ENCODE peak calls at places on chromosomes 5 and 9, in five cellular contexts. S is HepG2; Y is adipocyte; B is CD4-positive, CD25-positive, alpha-beta regulatory T cell; H is NT2/D1. R is an unnamed sample.

GRCh38 chr5:135269224-135269623 is 129.8 kb downstream of the MACROH2A1 start:
- DNase-seq in S (no peak), H (no peak), Y (peak; percentile 63), B (no peak), R (no peak)

GRCh38 chr5:177416334-177416733 is 7.0 kb upstream of the F12 start:
- DNase-seq in B (no peak), S (no peak), H (no peak), Y (no peak), R (no peak)

GRCh38 chr9:94870793-94871558 is 144.5 kb downstream of the AOPEP start:
- DNase-seq in H (no peak), Y (no peak), S (no peak), B (peak; percentile 74), R (peak; percentile 11)

GRCh38 chr5:173001229-173001841 is 17.8 kb downstream of the ATP6V0E1 start:
- DNase-seq in H (no peak), B (peak; percentile 6), Y (no peak), S (no peak), R (no peak)

GRCh38 chr5:142758062-142758802 is 11.9 kb upstream of the ARHGAP26 start:
- DNase-seq in H (no peak), B (no peak), Y (no peak), S (no peak), R (no peak)

GRCh38 chr5:130549884-130550552 is 615.0 kb downstream of the HINT1 start:
- DNase-seq in H (no peak), Y (peak; percentile 69), B (no peak), S (peak; percentile 3), R (no peak)

GRCh38 chr5:51383494-51384081 is 340 bp downstream of the ISL1 start:
- DNase-seq in B (no peak), S (no peak), H (no peak), Y (no peak), R (no peak)

GRCh38 chr5:106140101-106140500 is 1530.6 kb downstream of the EFNA5 start:
- DNase-seq in Y (peak; percentile 49), S (no peak), B (no peak), H (no peak), R (no peak)

GRCh38 chr9:90061187-90061586 is 456.4 kb downstream of the GADD45G start:
- DNase-seq in Y (no peak), H (no peak), B (no peak), S (no peak), R (no peak)

GRCh38 chr9:114580609-114581193 is 6.9 kb upstream of the ATP6V1G1 start:
- DNase-seq in B (no peak), Y (no peak), H (no peak), S (no peak), R (no peak)

GRCh38 chr5:78670870-78671269 is 22.3 kb upstream of the LHFPL2 start:
- DNase-seq in B (no peak), H (no peak), S (no peak), Y (no peak), R (no peak)

GRCh38 chr9:83630938-83631457 is 8.1 kb downstream of the IDNK start:
- DNase-seq in Y (no peak), S (no peak), H (peak; percentile 90), B (no peak), R (no peak)

GRCh38 chr5:96857924-96858323 is 18.4 kb upstream of the ERAP2 start:
- DNase-seq in S (no peak), Y (no peak), B (no peak), H (no peak), R (no peak)

GRCh38 chr9:5760338-5760737 is 72.6 kb downstream of the ERMP1 start:
- DNase-seq in S (no peak), Y (no peak), H (no peak), B (no peak), R (no peak)

GRCh38 chr5:150656191-150657132 is 4.6 kb upstream of the MYOZ3 start:
- DNase-seq in Y (peak; percentile 78), H (no peak), B (peak; percentile 69), S (peak; percentile 35), R (peak; percentile 87)

GRCh38 chr9:128887049-128887448 is 5.1 kb downstream of the LRRC8A start:
- DNase-seq in Y (no peak), B (no peak), H (no peak), S (no peak), R (no peak)

GRCh38 chr5:176543428-176544182 is 5.5 kb upstream of the CDHR2 start:
- DNase-seq in S (no peak), H (no peak), Y (peak; percentile 75), B (peak; percentile 92), R (peak; percentile 72)

GRCh38 chr9:35996358-35996970 is 38.5 kb upstream of the OR2S2 start:
- DNase-seq in S (no peak), Y (peak; percentile 67), B (no peak), H (peak; percentile 47), R (no peak)

GRCh38 chr9:126217121-126217520 is 109.5 kb upstream of the MVB12B start:
- DNase-seq in H (no peak), S (no peak), Y (no peak), B (no peak), R (no peak)

GRCh38 chr5:73381587-73382411 is 66.8 kb downstream of the FOXD1 start:
- DNase-seq in Y (no peak), B (no peak), S (no peak), H (no peak), R (no peak)

GRCh38 chr9:4287886-4288588 is 11.8 kb downstream of the GLIS3 start:
- DNase-seq in Y (no peak), S (no peak), H (no peak), B (no peak), R (no peak)

GRCh38 chr5:15008476-15008875 is 136.9 kb upstream of the ANKH start:
- DNase-seq in Y (peak; percentile 98), S (peak; percentile 95), H (no peak), B (no peak), R (no peak)

GRCh38 chr9:135229701-135230385 is 142.4 kb downstream of the OLFM1 start:
- DNase-seq in H (no peak), Y (no peak), B (no peak), S (no peak), R (no peak)

GRCh38 chr5:131589510-131590348 is 45.3 kb downstream of the RAPGEF6 start:
- DNase-seq in Y (peak; percentile 78), S (peak; percentile 60), H (peak; percentile 18), B (peak; percentile 72), R (peak; percentile 8)

GRCh38 chr9:93218161-93218560 is 34.2 kb downstream of the WNK2 start:
- DNase-seq in Y (no peak), S (no peak), H (no peak), B (no peak), R (no peak)

GRCh38 chr5:84287964-84288363 is 96.7 kb downstream of the EDIL3 start:
- DNase-seq in S (no peak), B (no peak), Y (peak; percentile 87), H (no peak), R (no peak)

GRCh38 chr5:119287547-119288073 is 68.2 kb upstream of the TNFAIP8 start:
- DNase-seq in H (no peak), Y (peak; percentile 27), S (no peak), B (peak; percentile 88), R (no peak)

GRCh38 chr5:136686192-136686872 is 321.0 kb upstream of the TRPC7 start:
- DNase-seq in B (no peak), H (peak; percentile 9), Y (peak; percentile 30), S (peak; percentile 10), R (no peak)

GRCh38 chr5:58457040-58457439 is 2.8 kb downstream of the PLK2 start:
- DNase-seq in Y (no peak), S (no peak), B (no peak), H (no peak), R (no peak)

GRCh38 chr5:167608708-167609272 is 682.7 kb upstream of the WWC1 start:
- DNase-seq in B (no peak), Y (no peak), S (no peak), H (no peak), R (no peak)

GRCh38 chr5:8993031-8993430 is 552.8 kb downstream of the SEMA5A start:
- DNase-seq in H (peak; percentile 1), Y (no peak), B (no peak), S (no peak), R (no peak)

GRCh38 chr5:71731015-71731414 is 11.9 kb downstream of the CARTPT start:
- DNase-seq in H (no peak), S (no peak), B (no peak), Y (no peak), R (no peak)

GRCh38 chr5:128534729-128535128 is 3.3 kb downstream of the FBN2 start:
- DNase-seq in B (no peak), S (no peak), H (no peak), Y (peak; percentile 80), R (no peak)

GRCh38 chr5:61496406-61497307 is 164.6 kb downstream of the ZSWIM6 start:
- DNase-seq in H (no peak), S (no peak), Y (no peak), B (no peak), R (no peak)

GRCh38 chr5:119063579-119064379 is 7.1 kb upstream of the DMXL1 start:
- DNase-seq in Y (peak; percentile 75), S (peak; percentile 63), H (no peak), B (peak; percentile 38), R (no peak)

GRCh38 chr5:177018341-177018740 is 4.2 kb upstream of the ZNF346 start:
- DNase-seq in H (no peak), S (no peak), B (no peak), Y (no peak), R (no peak)

GRCh38 chr5:20528471-20528870 is 540.5 kb upstream of the CDH18 start:
- DNase-seq in Y (no peak), S (no peak), B (no peak), H (no peak), R (no peak)

GRCh38 chr5:987761-988160 is 20.8 kb upstream of the NKD2 start:
- DNase-seq in S (no peak), H (no peak), Y (no peak), B (no peak), R (no peak)
- H3K4me3 ChIP-seq in S (no peak overlapping the region), H (no peak overlapping the region), Y (no peak overlapping the region), B (no peak overlapping the region), R (no peak overlapping the region)

DNA sequence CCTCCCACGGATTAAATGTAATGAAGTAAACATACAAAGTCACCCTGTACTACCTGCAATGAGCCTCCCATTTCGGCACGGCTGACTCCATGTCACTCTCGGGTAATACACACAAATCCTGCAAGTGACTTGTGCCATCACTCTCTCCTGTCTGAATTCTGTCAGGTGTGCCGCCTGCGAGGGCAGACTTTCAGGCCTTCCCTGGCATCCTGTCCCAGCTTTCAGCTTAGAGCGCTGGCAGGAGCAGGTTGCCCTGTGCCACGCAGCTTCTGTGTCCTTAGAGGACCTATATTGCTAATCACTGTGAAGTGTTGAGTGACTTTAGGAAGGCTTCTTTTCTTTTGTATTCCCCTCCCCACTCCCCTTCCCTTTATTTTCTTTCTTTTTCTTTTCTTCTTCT is 25.8 kb upstream of the S1PR3 start:
- DNase-seq in Y (no peak), H (no peak), B (no peak), S (no peak), R (no peak)
- H3K4me1 ChIP-seq in Y (no peaks in the 10 kb centered on the region), H (no peaks in the 10 kb centered on the region), B (no peaks in the 10 kb centered on the region), S (no peaks in the 10 kb centered on the region), R (no peaks in the 10 kb centered on the region)

GRCh38 chr5:158244882-158245281 is 385.9 kb upstream of the CLINT1 start:
- DNase-seq in H (no peak), B (no peak), Y (no peak), S (no peak), R (no peak)
- H3K4me3 ChIP-seq in H (no peak overlapping the region), B (no peak overlapping the region), Y (no peak overlapping the region), S (no peak overlapping the region), R (no peak overlapping the region)

DNA sequence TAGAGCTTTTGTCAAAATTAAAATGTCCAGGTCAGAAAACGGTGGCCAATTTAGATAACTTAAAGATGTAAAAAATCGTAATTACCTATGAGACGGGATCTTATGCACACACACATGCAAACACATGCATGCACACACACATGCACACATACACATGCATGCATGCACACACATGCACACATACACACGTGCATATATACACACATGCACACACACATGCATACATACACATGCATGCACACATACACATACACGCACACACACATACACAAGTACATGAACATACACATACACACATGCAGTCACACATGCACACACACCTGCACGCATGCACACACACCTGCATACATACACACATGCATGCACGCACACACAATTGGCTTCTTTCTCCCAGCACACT is 362.0 kb downstream of the IRX1 start:
- DNase-seq in B (no peak), H (no peak), S (no peak), Y (no peak), R (no peak)
- H3K4me1 ChIP-seq in B (no peaks in the 10 kb centered on the region), H (no peaks in the 10 kb centered on the region), S (no peaks in the 10 kb centered on the region), Y (no peaks in the 10 kb centered on the region), R (no peaks in the 10 kb centered on the region)

R was measured in CD8-positive, alpha-beta T cell.